ENCODE peak calls at places on chromosomes 12 and 14, in ten cellular contexts. X is T-helper 1 cell, W is EL, Y is non-pigmented ciliary epithelial cell, B is GM10248, L is aorta, N is ELR, C is NAMALWA, E is T follicular helper cell, R is astrocyte. Q is an unnamed sample.

GRCh38 chr12:65510584-65511050 is 232.1 kb downstream of the MSRB3 start:
- DNase-seq in N (no peak), R (peak), C (no peak), X (no peak), B (no peak), E (no peak), W (no peak), L (no peak), Y (no peak), Q (no peak)

GRCh38 chr12:124000111-124000510 is 27.1 kb downstream of the ZNF664 start:
- DNase-seq in R (no peak), W (no peak), X (no peak), B (no peak), N (no peak), L (no peak), E (no peak), C (no peak), Y (no peak), Q (no peak)

GRCh38 chr12:71405884-71406283 is 33.7 kb upstream of the LGR5 start:
- DNase-seq in Y (no peak), X (no peak), L (no peak), R (no peak), E (no peak), C (no peak), N (no peak), W (no peak), B (no peak), Q (no peak)

GRCh38 chr12:108307006-108307405 is 32.1 kb downstream of the CMKLR1 start:
- DNase-seq in N (peak), Y (peak), W (peak), E (no peak), B (no peak), R (peak), L (no peak), C (no peak), X (no peak), Q (no peak)

GRCh38 chr12:124829008-124829707 is 34.5 kb downstream of the SCARB1 start:
- DNase-seq in X (no peak), B (no peak), C (no peak), N (peak), Y (peak), R (peak), W (peak), E (no peak), L (no peak), Q (peak)

GRCh38 chr14:60287452-60287851 is 38.4 kb downstream of the PPM1A start:
- DNase-seq in L (no peak), C (no peak), N (no peak), W (no peak), X (no peak), B (no peak), E (no peak), R (no peak), Y (no peak), Q (no peak)

GRCh38 chr14:29148221-29148620 is 381.6 kb downstream of the FOXG1 start:
- DNase-seq in C (no peak), E (no peak), L (no peak), B (no peak), X (no peak), R (no peak), Y (no peak), N (no peak), W (no peak), Q (no peak)

GRCh38 chr12:75820848-75821578 is 210.6 kb downstream of the PHLDA1 start:
- DNase-seq in Y (no peak), X (no peak), W (no peak), C (no peak), R (peak), E (no peak), B (no peak), N (peak), L (no peak), Q (peak)

GRCh38 chr14:56008160-56008559 is 110.1 kb upstream of the PELI2 start:
- DNase-seq in E (no peak), X (no peak), W (no peak), R (no peak), Y (no peak), B (no peak), C (no peak), N (no peak), L (no peak), Q (no peak)

GRCh38 chr12:84502907-84503787 is 409.5 kb downstream of the SLC6A15 start:
- DNase-seq in C (peak), X (no peak), B (peak), R (peak), Y (peak), L (no peak), E (no peak), N (peak), W (peak), Q (peak)

GRCh38 chr14:104680056-104680805 is 9.2 kb upstream of the INF2 start:
- DNase-seq in Y (no peak), W (peak), C (no peak), N (peak), L (peak), R (peak), E (no peak), B (no peak), X (no peak), Q (peak)

GRCh38 chr12:99130808-99131538 is 485.9 kb downstream of the APAF1 start:
- DNase-seq in R (peak), N (no peak), L (no peak), Y (no peak), C (no peak), E (no peak), B (peak), X (no peak), W (no peak), Q (no peak)

GRCh38 chr12:116918464-116918863 is 7.7 kb downstream of the FBXW8 start:
- DNase-seq in R (no peak), L (no peak), C (peak), Y (no peak), B (no peak), W (no peak), E (no peak), N (no peak), X (no peak), Q (no peak)

GRCh38 chr14:100865682-100866591 is 37.6 kb downstream of the RTL1 start:
- DNase-seq in L (peak), W (no peak), Y (no peak), B (no peak), R (no peak), E (no peak), X (no peak), C (no peak), N (no peak), Q (no peak)

GRCh38 chr12:48157889-48158370 is 615 bp upstream of the ASB8 start:
- DNase-seq in W (no peak), X (no peak), L (no peak), N (no peak), E (no peak), B (no peak), C (no peak), R (no peak), Y (no peak), Q (no peak)

GRCh38 chr12:66111605-66112004 is 18.9 kb downstream of the LLPH start:
- DNase-seq in E (no peak), L (no peak), C (no peak), Y (no peak), R (no peak), N (no peak), B (no peak), X (no peak), W (peak), Q (no peak)

GRCh38 chr12:45220366-45220931 is 4.6 kb downstream of the ANO6 start:
- DNase-seq in B (no peak), E (no peak), N (no peak), L (no peak), R (no peak), W (no peak), Y (no peak), C (no peak), X (no peak), Q (peak)

GRCh38 chr14:92421756-92422155 is 91.8 kb upstream of the RIN3 start:
- DNase-seq in R (peak), W (peak), X (no peak), B (no peak), C (no peak), Y (no peak), N (no peak), L (no peak), E (no peak), Q (no peak)

GRCh38 chr12:44875417-44875953 is 630 bp downstream of the NELL2 start:
- DNase-seq in X (peak), W (no peak), R (no peak), N (peak), C (no peak), Y (no peak), E (no peak), L (peak), B (peak), Q (no peak)

GRCh38 chr14:79638647-79639266 is 572.5 kb downstream of the DIO2 start:
- DNase-seq in L (no peak), C (no peak), B (no peak), N (no peak), R (no peak), W (no peak), E (no peak), Y (no peak), X (no peak), Q (no peak)

GRCh38 chr12:3161861-3162260 is 84.7 kb downstream of the TSPAN9 start:
- DNase-seq in L (peak), W (no peak), B (no peak), Y (no peak), R (no peak), N (no peak), E (no peak), C (no peak), X (no peak), Q (peak)

GRCh38 chr12:180445-180844 is 33.5 kb downstream of the SLC6A12 start:
- DNase-seq in Y (no peak), E (no peak), C (no peak), X (no peak), L (no peak), W (no peak), B (peak), R (peak), N (no peak), Q (no peak)

GRCh38 chr14:39302124-39302810 is 68.6 kb downstream of the MIA2 start:
- DNase-seq in Y (no peak), C (no peak), N (peak), R (peak), L (no peak), W (no peak), E (no peak), B (no peak), X (no peak), Q (no peak)